ENCODE peak calls at places on chromosomes 3 and 15, in eight cellular contexts. A is stimulated activated CD8-positive, alpha-beta memory T cell treated with anti-CD3 and anti-CD28 coated beads, Interleukin-4, amount 100 ng/mL, for 24 hours; Q is cardiac muscle cell; T is psoas muscle; O is adrenal gland; Z is activated T-helper 9 cell treated with anti-CD3 and anti-CD28 coated beads, Interleukin-2, amount 50 U/mL, for 16 hours; I is T-helper 17 cell; D is occipital lobe. N is an unnamed sample.

GRCh38 chr3:88059380-88060160 is 515 bp downstream of the ZNF654 start:
- DNase-seq in A (no peak), Q (no peak), T (no peak), O (no peak), Z (no peak), I (no peak), D (no peak), N (no peak)

GRCh38 chr3:176789281-176789705 is 408.0 kb downstream of the TBL1XR1 start:
- DNase-seq in A (no peak), Q (no peak), T (no peak), O (no peak), Z (no peak), I (no peak), D (no peak), N (no peak)

GRCh38 chr3:39208463-39209055 is 16.2 kb upstream of the XIRP1 start:
- DNase-seq in A (peak; percentile 22), Q (peak; percentile 76), T (peak; percentile 72), O (peak; percentile 63), Z (no peak), I (no peak), D (no peak), N (no peak)

GRCh38 chr15:60324706-60325438 is 72.9 kb downstream of the ANXA2 start:
- DNase-seq in A (no peak), Q (no peak), T (no peak), O (no peak), Z (no peak), I (no peak), D (no peak), N (no peak)

GRCh38 chr3:33426630-33427341 is 13.4 kb downstream of the UBP1 start:
- DNase-seq in A (no peak), Q (no peak), T (no peak), O (no peak), Z (no peak), I (no peak), D (no peak), N (no peak)

GRCh38 chr15:41501961-41502786 is 8.5 kb downstream of the ITPKA start:
- DNase-seq in A (no peak), Q (peak; percentile 15), T (no peak), O (no peak), Z (no peak), I (no peak), D (no peak), N (no peak)

GRCh38 chr3:71658131-71658530 is 67.1 kb downstream of the EIF4E3 start:
- DNase-seq in A (no peak), Q (no peak), T (peak; percentile 80), O (peak; percentile 85), Z (no peak), I (no peak), D (peak; percentile 24), N (peak; percentile 54)

GRCh38 chr3:57127849-57128566 is 37.1 kb downstream of the IL17RD start:
- DNase-seq in A (no peak), Q (no peak), T (no peak), O (no peak), Z (no peak), I (no peak), D (no peak), N (no peak)

GRCh38 chr3:173396191-173397041 is 1.1 kb upstream of the NLGN1 start:
- DNase-seq in A (no peak), Q (peak; percentile 18), T (no peak), O (no peak), Z (no peak), I (no peak), D (no peak), N (no peak)

GRCh38 chr15:80615783-80616391 is 79.2 kb upstream of the ABHD17C start:
- DNase-seq in A (no peak), Q (no peak), T (peak; percentile 68), O (peak; percentile 90), Z (no peak), I (no peak), D (no peak), N (peak; percentile 51)

GRCh38 chr3:139260041-139260486 is 83.8 kb upstream of the MRPS22 start:
- DNase-seq in A (no peak), Q (no peak), T (no peak), O (no peak), Z (no peak), I (no peak), D (no peak), N (no peak)

GRCh38 chr15:59349715-59350420 is 22.8 kb downstream of the MYO1E start:
- DNase-seq in A (no peak), Q (no peak), T (no peak), O (peak; percentile 69), Z (no peak), I (no peak), D (no peak), N (no peak)

GRCh38 chr3:172333042-172333377 is 115.2 kb downstream of the GHSR start:
- DNase-seq in A (no peak), Q (no peak), T (no peak), O (no peak), Z (no peak), I (no peak), D (no peak), N (no peak)

GRCh38 chr15:57537072-57537471 is 54.6 kb upstream of the MYZAP start:
- DNase-seq in A (no peak), Q (no peak), T (no peak), O (peak; percentile 91), Z (no peak), I (no peak), D (peak; percentile 75), N (no peak)

GRCh38 chr3:34213481-34213880 is 415.1 kb downstream of the PDCD6IP start:
- DNase-seq in A (no peak), Q (no peak), T (no peak), O (no peak), Z (no peak), I (no peak), D (no peak), N (no peak)

GRCh38 chr15:33860749-33861148 is 107.5 kb upstream of the CHRM5 start:
- DNase-seq in A (no peak), Q (no peak), T (no peak), O (no peak), Z (no peak), I (no peak), D (no peak), N (no peak)

GRCh38 chr3:69906351-69906966 is 93.1 kb upstream of the SAMMSON start:
- DNase-seq in A (no peak), Q (no peak), T (no peak), O (no peak), Z (no peak), I (no peak), D (no peak), N (no peak)

GRCh38 chr3:182824957-182825356 is 31.7 kb downstream of the ATP11B start:
- DNase-seq in A (no peak), Q (no peak), T (no peak), O (no peak), Z (no peak), I (no peak), D (no peak), N (no peak)

GRCh38 chr3:37308247-37308646 is 133.9 kb upstream of the LRRFIP2 start:
- DNase-seq in A (no peak), Q (peak; percentile 28), T (no peak), O (no peak), Z (no peak), I (no peak), D (no peak), N (no peak)

GRCh38 chr3:167305340-167305739 is 74.8 kb downstream of the ZBBX start:
- DNase-seq in A (no peak), Q (no peak), T (no peak), O (no peak), Z (no peak), I (no peak), D (no peak), N (no peak)

GRCh38 chr15:96160800-96161199 is 169.7 kb upstream of the NR2F2 start:
- DNase-seq in A (no peak), Q (no peak), T (no peak), O (no peak), Z (no peak), I (no peak), D (no peak), N (no peak)

GRCh38 chr3:53147903-53148400 is 13.1 kb upstream of the PRKCD start:
- DNase-seq in A (no peak), Q (no peak), T (no peak), O (no peak), Z (no peak), I (no peak), D (no peak), N (no peak)

GRCh38 chr15:67784856-67785430 is 40.4 kb upstream of the SKOR1 start:
- DNase-seq in A (no peak), Q (no peak), T (no peak), O (no peak), Z (no peak), I (no peak), D (no peak), N (no peak)

GRCh38 chr3:172210355-172210754 is 171.0 kb downstream of the FNDC3B start:
- DNase-seq in A (no peak), Q (no peak), T (no peak), O (no peak), Z (no peak), I (no peak), D (no peak), N (no peak)

GRCh38 chr15:91706366-91707032 is 147.0 kb upstream of the SLCO3A1 start:
- DNase-seq in A (peak; percentile 70), Q (peak; percentile 81), T (peak; percentile 74), O (peak; percentile 86), Z (peak; percentile 64), I (peak; percentile 74), D (peak; percentile 70), N (peak; percentile 70)

GRCh38 chr3:134326760-134327593 is 47.3 kb downstream of the AMOTL2 start:
- DNase-seq in A (no peak), Q (peak; percentile 67), T (peak; percentile 85), O (peak; percentile 47), Z (no peak), I (no peak), D (no peak), N (peak; percentile 69)

GRCh38 chr15:46900992-46901391 is 816.3 kb upstream of the SEMA6D start:
- DNase-seq in A (no peak), Q (no peak), T (no peak), O (no peak), Z (no peak), I (no peak), D (no peak), N (no peak)

N was measured in ovary.